ENCODE peak calls at places on chromosomes 16 and 17, in nine cellular contexts. One of them, this sample, is unnamed.

GRCh38 chr17:68576811-68577551 is 24.2 kb downstream of the FAM20A start:
- DNase-seq in psoas muscle: peak; percentile 39
- DNase-seq in endothelial cell of umbilical vein: no peak
- DNase-seq in DND-41: no peak
- DNase-seq in thoracic aorta: no peak
- DNase-seq in SK-N-SH: no peak
- DNase-seq in stomach: no peak
- DNase-seq in small intestine: no peak
- DNase-seq in naive thymus-derived CD4-positive, alpha-beta T cell: no peak
- DNase-seq in this sample: no peak

GRCh38 chr16:558298-559020 is 1.7 kb upstream of the PRR35 start:
- DNase-seq in small intestine: peak; percentile 21
- DNase-seq in endothelial cell of umbilical vein: no peak
- DNase-seq in stomach: no peak
- DNase-seq in DND-41: no peak
- DNase-seq in thoracic aorta: no peak
- DNase-seq in SK-N-SH: no peak
- DNase-seq in psoas muscle: no peak
- DNase-seq in naive thymus-derived CD4-positive, alpha-beta T cell: no peak
- DNase-seq in this sample: no peak

GRCh38 chr17:68061512-68062313 is 26.2 kb downstream of the KPNA2 start:
- DNase-seq in DND-41: no peak
- DNase-seq in SK-N-SH: no peak
- DNase-seq in stomach: no peak
- DNase-seq in naive thymus-derived CD4-positive, alpha-beta T cell: no peak
- DNase-seq in thoracic aorta: no peak
- DNase-seq in small intestine: no peak
- DNase-seq in endothelial cell of umbilical vein: peak; percentile 21
- DNase-seq in psoas muscle: no peak
- DNase-seq in this sample: no peak

GRCh38 chr17:17036520-17036998 is 5.7 kb upstream of the MPRIP start:
- DNase-seq in naive thymus-derived CD4-positive, alpha-beta T cell: no peak
- DNase-seq in stomach: no peak
- DNase-seq in small intestine: no peak
- DNase-seq in endothelial cell of umbilical vein: no peak
- DNase-seq in psoas muscle: peak; percentile 84
- DNase-seq in SK-N-SH: no peak
- DNase-seq in DND-41: no peak
- DNase-seq in thoracic aorta: peak; percentile 51
- DNase-seq in this sample: peak; percentile 76

GRCh38 chr16:23323224-23324030 is 21.3 kb downstream of the SCNN1B start:
- DNase-seq in psoas muscle: no peak
- DNase-seq in thoracic aorta: no peak
- DNase-seq in small intestine: no peak
- DNase-seq in stomach: no peak
- DNase-seq in endothelial cell of umbilical vein: no peak
- DNase-seq in DND-41: no peak
- DNase-seq in naive thymus-derived CD4-positive, alpha-beta T cell: no peak
- DNase-seq in SK-N-SH: no peak
- DNase-seq in this sample: no peak

GRCh38 chr17:42517516-42517915 is 18.5 kb upstream of the NAGLU start:
- DNase-seq in SK-N-SH: peak; percentile 87
- DNase-seq in DND-41: peak; percentile 82
- DNase-seq in small intestine: peak; percentile 81
- DNase-seq in stomach: peak; percentile 87
- DNase-seq in endothelial cell of umbilical vein: peak; percentile 90
- DNase-seq in psoas muscle: peak; percentile 84
- DNase-seq in naive thymus-derived CD4-positive, alpha-beta T cell: peak; percentile 78
- DNase-seq in thoracic aorta: peak; percentile 64
- DNase-seq in this sample: peak; percentile 92

GRCh38 chr17:57665128-57665527 is 80.0 kb downstream of the CCDC182 start:
- DNase-seq in small intestine: no peak
- DNase-seq in psoas muscle: no peak
- DNase-seq in naive thymus-derived CD4-positive, alpha-beta T cell: no peak
- DNase-seq in SK-N-SH: peak; percentile 68
- DNase-seq in DND-41: no peak
- DNase-seq in stomach: no peak
- DNase-seq in thoracic aorta: no peak
- DNase-seq in endothelial cell of umbilical vein: no peak
- DNase-seq in this sample: peak; percentile 23

GRCh38 chr17:40862985-40863733 is 3.9 kb downstream of the KRT12 start:
- DNase-seq in stomach: no peak
- DNase-seq in small intestine: no peak
- DNase-seq in naive thymus-derived CD4-positive, alpha-beta T cell: no peak
- DNase-seq in SK-N-SH: no peak
- DNase-seq in thoracic aorta: no peak
- DNase-seq in DND-41: no peak
- DNase-seq in psoas muscle: no peak
- DNase-seq in endothelial cell of umbilical vein: peak; percentile 19
- DNase-seq in this sample: no peak

GRCh38 chr16:21164521-21165168 is 6.2 kb downstream of the LDAF1 start:
- DNase-seq in endothelial cell of umbilical vein: no peak
- DNase-seq in thoracic aorta: no peak
- DNase-seq in DND-41: no peak
- DNase-seq in psoas muscle: no peak
- DNase-seq in small intestine: no peak
- DNase-seq in naive thymus-derived CD4-positive, alpha-beta T cell: no peak
- DNase-seq in SK-N-SH: no peak
- DNase-seq in stomach: no peak
- DNase-seq in this sample: no peak

GRCh38 chr16:1677339-1677738 is 740 bp upstream of the JPT2 start:
- DNase-seq in stomach: no peak
- DNase-seq in SK-N-SH: no peak
- DNase-seq in DND-41: no peak
- DNase-seq in endothelial cell of umbilical vein: no peak
- DNase-seq in naive thymus-derived CD4-positive, alpha-beta T cell: peak; percentile 5
- DNase-seq in small intestine: no peak
- DNase-seq in thoracic aorta: no peak
- DNase-seq in psoas muscle: no peak
- DNase-seq in this sample: no peak
- H3K4me3 ChIP-seq in stomach: peak overlapping the region; percentile 87
- H3K4me3 ChIP-seq in SK-N-SH: no peak overlapping the region
- H3K4me3 ChIP-seq in DND-41: peak overlapping the region; percentile 13
- H3K4me3 ChIP-seq in endothelial cell of umbilical vein: no peak overlapping the region
- H3K4me3 ChIP-seq in naive thymus-derived CD4-positive, alpha-beta T cell: no peak overlapping the region
- H3K4me3 ChIP-seq in small intestine: no peak overlapping the region
- H3K4me3 ChIP-seq in thoracic aorta: peak overlapping the region; percentile 82
- H3K4me3 ChIP-seq in psoas muscle: peak overlapping the region; percentile 81
- H3K4me3 ChIP-seq in this sample: peak overlapping the region; percentile 83

DNA sequence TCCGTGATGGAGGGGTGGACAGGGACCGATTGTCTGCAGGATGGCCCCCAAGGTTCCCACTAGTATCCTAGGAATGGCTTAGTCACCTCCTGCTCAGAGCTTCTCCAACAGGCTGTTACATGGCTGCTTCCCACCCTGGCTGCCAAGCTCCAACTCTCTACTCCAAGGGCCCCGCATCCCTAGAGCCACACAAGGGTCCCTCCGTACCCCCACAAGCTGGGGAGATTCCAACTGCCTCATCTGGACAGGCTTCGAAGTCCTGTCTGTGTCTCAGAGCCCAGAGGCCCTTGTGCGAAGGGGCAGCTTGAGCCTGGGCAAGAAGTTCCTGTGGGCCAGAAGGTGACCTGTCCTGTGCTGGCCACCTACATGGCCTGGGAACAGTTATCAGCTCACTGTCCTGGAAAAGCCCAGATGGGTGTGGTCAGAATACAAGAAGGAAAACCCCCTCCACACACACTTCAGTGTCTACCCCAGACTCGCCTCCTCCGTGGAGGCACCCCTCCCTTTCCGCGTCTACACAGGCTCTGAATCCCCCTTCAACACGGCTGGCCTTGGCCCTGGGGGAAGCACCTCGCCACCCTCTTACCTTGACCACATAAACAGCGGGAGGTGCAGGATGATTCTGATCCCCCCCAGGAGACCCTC is 586 bp downstream of the MEAK7 start:
- DNase-seq in stomach: no peak
- DNase-seq in naive thymus-derived CD4-positive, alpha-beta T cell: no peak
- DNase-seq in psoas muscle: no peak
- DNase-seq in thoracic aorta: no peak
- DNase-seq in SK-N-SH: no peak
- DNase-seq in DND-41: no peak
- DNase-seq in endothelial cell of umbilical vein: peak; percentile 29
- DNase-seq in small intestine: no peak
- DNase-seq in this sample: peak; percentile 62
- H3K27ac ChIP-seq in stomach: peak overlapping the region; percentile 77
- H3K27ac ChIP-seq in naive thymus-derived CD4-positive, alpha-beta T cell: peak overlapping the region; percentile 80
- H3K27ac ChIP-seq in psoas muscle: peak overlapping the region; percentile 92
- H3K27ac ChIP-seq in thoracic aorta: peak overlapping the region; percentile 43
- H3K27ac ChIP-seq in SK-N-SH: peak overlapping the region; percentile 71
- H3K27ac ChIP-seq in DND-41: peak overlapping the region; percentile 77
- H3K27ac ChIP-seq in endothelial cell of umbilical vein: no peak overlapping the region
- H3K27ac ChIP-seq in small intestine: no peak overlapping the region
- H3K27ac ChIP-seq in this sample: peak overlapping the region; percentile 87

GRCh38 chr17:4840893-4841242 is 7.7 kb downstream of the MINK1 start:
- DNase-seq in endothelial cell of umbilical vein: no peak
- DNase-seq in stomach: no peak
- DNase-seq in SK-N-SH: no peak
- DNase-seq in small intestine: no peak
- DNase-seq in thoracic aorta: no peak
- DNase-seq in DND-41: no peak
- DNase-seq in psoas muscle: no peak
- DNase-seq in naive thymus-derived CD4-positive, alpha-beta T cell: no peak
- DNase-seq in this sample: no peak
- H3K4me1 ChIP-seq in endothelial cell of umbilical vein: peaks cover 3% of the 10 kb centered on the region
- H3K4me1 ChIP-seq in stomach: peaks cover 9% of the 10 kb centered on the region
- H3K4me1 ChIP-seq in SK-N-SH: peaks cover 16% of the 10 kb centered on the region
- H3K4me1 ChIP-seq in small intestine: no peaks in the 10 kb centered on the region
- H3K4me1 ChIP-seq in thoracic aorta: no peaks in the 10 kb centered on the region
- H3K4me1 ChIP-seq in DND-41: no peaks in the 10 kb centered on the region
- H3K4me1 ChIP-seq in psoas muscle: peaks cover 23% of the 10 kb centered on the region
- H3K4me1 ChIP-seq in naive thymus-derived CD4-positive, alpha-beta T cell: peaks cover 16% of the 10 kb centered on the region
- H3K4me1 ChIP-seq in this sample: peaks cover 33% of the 10 kb centered on the region

DNA sequence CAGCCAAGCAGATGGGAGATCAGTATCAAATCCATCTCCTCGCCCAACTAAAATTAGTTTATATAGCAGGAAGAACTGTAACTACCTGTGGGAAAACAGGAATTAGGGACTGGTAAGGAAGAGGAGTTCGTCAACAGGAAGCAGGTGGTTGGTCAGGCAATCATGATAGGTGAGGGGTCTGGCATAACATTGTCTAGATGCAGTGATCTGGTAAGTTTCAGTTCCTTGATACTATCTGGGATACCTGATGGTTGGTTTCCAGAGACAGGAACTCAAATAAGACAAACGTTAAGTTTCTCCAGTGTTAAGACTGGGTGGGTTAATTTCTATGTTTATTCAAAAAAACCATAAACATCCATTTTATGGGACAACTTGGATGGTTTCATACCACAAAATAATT is 53.8 kb downstream of the CEP112 start:
- DNase-seq in DND-41: no peak
- DNase-seq in small intestine: no peak
- DNase-seq in stomach: no peak
- DNase-seq in psoas muscle: no peak
- DNase-seq in naive thymus-derived CD4-positive, alpha-beta T cell: no peak
- DNase-seq in thoracic aorta: no peak
- DNase-seq in SK-N-SH: no peak
- DNase-seq in endothelial cell of umbilical vein: peak; percentile 4
- DNase-seq in this sample: no peak
- H3K4me3 ChIP-seq in DND-41: no peak overlapping the region
- H3K4me3 ChIP-seq in small intestine: no peak overlapping the region
- H3K4me3 ChIP-seq in stomach: no peak overlapping the region
- H3K4me3 ChIP-seq in psoas muscle: no peak overlapping the region
- H3K4me3 ChIP-seq in naive thymus-derived CD4-positive, alpha-beta T cell: no peak overlapping the region
- H3K4me3 ChIP-seq in thoracic aorta: no peak overlapping the region
- H3K4me3 ChIP-seq in SK-N-SH: no peak overlapping the region
- H3K4me3 ChIP-seq in endothelial cell of umbilical vein: no peak overlapping the region
- H3K4me3 ChIP-seq in this sample: no peak overlapping the region

GRCh38 chr17:77088455-77089117 is 52.2 kb upstream of the SEC14L1 start:
- DNase-seq in naive thymus-derived CD4-positive, alpha-beta T cell: peak; percentile 84
- DNase-seq in DND-41: peak; percentile 92
- DNase-seq in stomach: peak; percentile 90
- DNase-seq in psoas muscle: peak; percentile 94
- DNase-seq in endothelial cell of umbilical vein: peak; percentile 96
- DNase-seq in small intestine: peak; percentile 94
- DNase-seq in thoracic aorta: peak; percentile 83
- DNase-seq in SK-N-SH: peak; percentile 93
- DNase-seq in this sample: peak; percentile 94

GRCh38 chr17:77089118-77089477 is 51.7 kb upstream of the SEC14L1 start:
- DNase-seq in psoas muscle: no peak
- DNase-seq in stomach: peak; percentile 39
- DNase-seq in endothelial cell of umbilical vein: peak; percentile 30
- DNase-seq in DND-41: no peak
- DNase-seq in small intestine: peak; percentile 13
- DNase-seq in thoracic aorta: no peak
- DNase-seq in naive thymus-derived CD4-positive, alpha-beta T cell: no peak
- DNase-seq in SK-N-SH: no peak
- DNase-seq in this sample: no peak

GRCh38 chr17:77085916-77086432 is 54.8 kb upstream of the SEC14L1 start:
- DNase-seq in stomach: no peak
- DNase-seq in SK-N-SH: peak; percentile 87
- DNase-seq in psoas muscle: no peak
- DNase-seq in small intestine: no peak
- DNase-seq in naive thymus-derived CD4-positive, alpha-beta T cell: peak; percentile 25
- DNase-seq in thoracic aorta: no peak
- DNase-seq in DND-41: peak; percentile 47
- DNase-seq in endothelial cell of umbilical vein: peak; percentile 44
- DNase-seq in this sample: no peak

GRCh38 chr17:77087650-77088454 is 52.9 kb upstream of the SEC14L1 start:
- DNase-seq in small intestine: no peak
- DNase-seq in endothelial cell of umbilical vein: no peak
- DNase-seq in SK-N-SH: no peak
- DNase-seq in naive thymus-derived CD4-positive, alpha-beta T cell: no peak
- DNase-seq in DND-41: no peak
- DNase-seq in stomach: no peak
- DNase-seq in psoas muscle: no peak
- DNase-seq in thoracic aorta: no peak
- DNase-seq in this sample: no peak

GRCh38 chr17:77086433-77087010 is 54.2 kb upstream of the SEC14L1 start:
- DNase-seq in small intestine: peak; percentile 82
- DNase-seq in thoracic aorta: peak; percentile 72
- DNase-seq in DND-41: peak; percentile 64
- DNase-seq in naive thymus-derived CD4-positive, alpha-beta T cell: peak; percentile 54
- DNase-seq in endothelial cell of umbilical vein: peak; percentile 75
- DNase-seq in SK-N-SH: peak; percentile 78
- DNase-seq in stomach: peak; percentile 96
- DNase-seq in psoas muscle: peak; percentile 88
- DNase-seq in this sample: peak; percentile 94
- H3K27ac ChIP-seq in small intestine: no peak overlapping the region
- H3K27ac ChIP-seq in thoracic aorta: no peak overlapping the region
- H3K27ac ChIP-seq in DND-41: no peak overlapping the region
- H3K27ac ChIP-seq in naive thymus-derived CD4-positive, alpha-beta T cell: no peak overlapping the region
- H3K27ac ChIP-seq in endothelial cell of umbilical vein: peak overlapping the region; percentile 22
- H3K27ac ChIP-seq in SK-N-SH: peak overlapping the region; percentile 84
- H3K27ac ChIP-seq in stomach: no peak overlapping the region
- H3K27ac ChIP-seq in psoas muscle: peak overlapping the region; percentile 13
- H3K27ac ChIP-seq in this sample: no peak overlapping the region

DNA sequence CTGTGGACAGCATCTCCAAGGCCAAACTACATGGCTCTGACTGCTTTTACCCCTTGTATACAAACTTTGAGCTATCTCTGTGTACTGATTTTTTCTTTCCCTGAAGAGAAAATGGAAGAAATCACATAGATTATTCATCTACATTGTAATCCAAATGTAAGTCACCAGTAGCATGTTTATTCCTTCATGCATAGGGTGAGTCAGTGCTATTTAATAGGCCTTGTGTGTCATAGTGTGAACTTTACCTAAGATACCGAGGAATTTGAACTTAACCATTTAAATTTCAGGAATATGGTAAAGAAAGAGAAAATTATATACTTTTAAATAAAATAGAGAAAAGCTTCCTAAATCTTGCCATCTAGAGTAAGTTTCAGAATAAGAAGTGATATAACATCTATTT is 16.5 kb downstream of the PHKB start:
- DNase-seq in endothelial cell of umbilical vein: no peak
- DNase-seq in small intestine: peak; percentile 7
- DNase-seq in DND-41: no peak
- DNase-seq in psoas muscle: no peak
- DNase-seq in SK-N-SH: no peak
- DNase-seq in thoracic aorta: no peak
- DNase-seq in stomach: no peak
- DNase-seq in naive thymus-derived CD4-positive, alpha-beta T cell: no peak
- DNase-seq in this sample: no peak
- H3K4me1 ChIP-seq in endothelial cell of umbilical vein: no peaks in the 10 kb centered on the region
- H3K4me1 ChIP-seq in small intestine: no peaks in the 10 kb centered on the region
- H3K4me1 ChIP-seq in DND-41: no peaks in the 10 kb centered on the region
- H3K4me1 ChIP-seq in psoas muscle: peaks cover 33% of the 10 kb centered on the region
- H3K4me1 ChIP-seq in SK-N-SH: no peaks in the 10 kb centered on the region
- H3K4me1 ChIP-seq in thoracic aorta: peaks cover 21% of the 10 kb centered on the region
- H3K4me1 ChIP-seq in stomach: no peaks in the 10 kb centered on the region
- H3K4me1 ChIP-seq in naive thymus-derived CD4-positive, alpha-beta T cell: no peaks in the 10 kb centered on the region
- H3K4me1 ChIP-seq in this sample: peaks cover 6% of the 10 kb centered on the region

This sample was measured in upper lobe of right lung.